ENCODE peak calls at places on chromosome 3, in four cellular contexts. D, S, F and L are unnamed samples.

GRCh38 chr3:146124141-146124801 is 36.7 kb downstream of the PLOD2 start:
- DNase-seq in F (no peak), S (no peak), D (no peak), L (no peak)

GRCh38 chr3:64798316-64798715 is 110.5 kb upstream of the ADAMTS9 start:
- DNase-seq in F (no peak), S (no peak), D (no peak), L (no peak)

GRCh38 chr3:161444678-161445077 is 51.9 kb upstream of the OTOL1 start:
- DNase-seq in S (no peak), F (no peak), D (no peak), L (no peak)

GRCh38 chr3:78788839-78789238 is 979.0 kb downstream of the ROBO1 start:
- DNase-seq in S (no peak), D (no peak), F (no peak), L (no peak)

GRCh38 chr3:193621127-193621526 is 28.1 kb downstream of the OPA1 start:
- DNase-seq in D (no peak), S (no peak), F (no peak), L (no peak)

GRCh38 chr3:153061938-153062528 is 100.0 kb upstream of the RAP2B start:
- DNase-seq in S (no peak), F (no peak), D (no peak), L (no peak)

GRCh38 chr3:112030911-112031310 is 3.6 kb upstream of the TMPRSS7 start:
- DNase-seq in F (no peak), D (no peak), S (no peak), L (no peak)

GRCh38 chr3:111596328-111596727 is 1.2 kb upstream of the ZBED2 start:
- DNase-seq in F (no peak), D (no peak), S (no peak), L (no peak)

GRCh38 chr3:169811606-169812123 is 1.0 kb upstream of the LRRIQ4 start:
- DNase-seq in F (peak; percentile 53), S (no peak), D (peak; percentile 82), L (no peak)

GRCh38 chr3:71461749-71462483 is 121.6 kb downstream of the FOXP1 start:
- DNase-seq in S (no peak), D (no peak), F (no peak), L (no peak)

GRCh38 chr3:167102071-167102470 is 278.0 kb downstream of the ZBBX start:
- DNase-seq in F (no peak), S (no peak), D (no peak), L (no peak)

GRCh38 chr3:130480736-130481135 is 36.2 kb upstream of the COL6A6 start:
- DNase-seq in F (no peak), S (no peak), D (peak; percentile 49), L (no peak)

GRCh38 chr3:4814302-4814903 is 164.8 kb upstream of the BHLHE40 start:
- DNase-seq in F (no peak), D (no peak), S (no peak), L (no peak)